ENCODE peak calls at places on chromosomes 13 and 19, in ten cellular contexts. X is PC-3; F is cardiac septum; D is iris pigment epithelial cell; Z is T-helper 2 cell; M is effector CD4-positive, alpha-beta T cell; B is activated CD4-positive, alpha-beta memory T cell treated with anti-CD3 and anti-CD28 coated beads, Interleukin-2, amount 10 ng/mL, durations not matched to agents 7 days and 5 days; N is transverse colon; J is activated CD8-positive, alpha-beta memory T cell treated with anti-CD3 and anti-CD28 coated beads, Interleukin-2, amount 50 U/mL, for 4 hours; W is retina. Y is an unnamed sample.

GRCh38 chr19:53463263-53463662 is 4.3 kb upstream of the ZNF813 start:
- DNase-seq in X (no peak), F (peak; percentile 80), D (peak; percentile 48), Z (no peak), M (no peak), B (no peak), N (peak; percentile 15), J (no peak), W (peak; percentile 73), Y (no peak)

GRCh38 chr13:91454666-91455065 is 56.2 kb downstream of the GPC5 start:
- DNase-seq in X (no peak), F (no peak), D (no peak), Z (no peak), M (no peak), B (no peak), N (no peak), J (no peak), W (no peak), Y (no peak)

GRCh38 chr13:49610176-49610575 is 18.1 kb upstream of the ARL11 start:
- DNase-seq in X (no peak), F (no peak), D (no peak), Z (no peak), M (no peak), B (no peak), N (no peak), J (no peak), W (no peak), Y (no peak)

GRCh38 chr13:41212881-41213280 is 18.5 kb upstream of the KBTBD7 start:
- DNase-seq in X (no peak), F (no peak), D (no peak), Z (no peak), M (no peak), B (no peak), N (no peak), J (no peak), W (no peak), Y (no peak)

GRCh38 chr13:23871616-23872220 is 17.5 kb downstream of the MIPEP start:
- DNase-seq in X (peak; percentile 58), F (no peak), D (peak; percentile 31), Z (no peak), M (no peak), B (no peak), N (no peak), J (no peak), W (peak; percentile 22), Y (no peak)

GRCh38 chr19:56101746-56102535 is 19.2 kb downstream of the ZNF787 start:
- DNase-seq in X (no peak), F (no peak), D (no peak), Z (no peak), M (no peak), B (no peak), N (no peak), J (no peak), W (no peak), Y (no peak)

GRCh38 chr19:34393629-34394028 is 10.6 kb upstream of the PDCD2L start:
- DNase-seq in X (no peak), F (no peak), D (no peak), Z (no peak), M (no peak), B (no peak), N (no peak), J (no peak), W (no peak), Y (no peak)

GRCh38 chr13:21638319-21639282 is 32.3 kb upstream of the FGF9 start:
- DNase-seq in X (peak; percentile 64), F (no peak), D (peak; percentile 7), Z (no peak), M (peak; percentile 13), B (no peak), N (peak; percentile 43), J (peak; percentile 38), W (peak; percentile 71), Y (no peak)

GRCh38 chr13:110702591-110703526 is 3.1 kb downstream of the CARS2 start:
- DNase-seq in X (no peak), F (no peak), D (no peak), Z (no peak), M (no peak), B (no peak), N (no peak), J (no peak), W (peak; percentile 67), Y (no peak)

GRCh38 chr13:32582281-32582680 is 4.0 kb upstream of the PDS5B start:
- DNase-seq in X (no peak), F (no peak), D (no peak), Z (no peak), M (no peak), B (no peak), N (no peak), J (no peak), W (no peak), Y (no peak)

GRCh38 chr13:33610471-33611015 is 207.4 kb upstream of the RFC3 start:
- DNase-seq in X (no peak), F (peak; percentile 89), D (peak; percentile 16), Z (peak; percentile 22), M (peak; percentile 33), B (peak; percentile 78), N (peak; percentile 13), J (peak; percentile 24), W (peak; percentile 79), Y (no peak)

GRCh38 chr19:1991018-1991390 is 24.5 kb downstream of the BTBD2 start:
- DNase-seq in X (no peak), F (no peak), D (no peak), Z (no peak), M (no peak), B (no peak), N (no peak), J (no peak), W (no peak), Y (no peak)

GRCh38 chr19:53808710-53809125 is 15.4 kb downstream of the NLRP12 start:
- DNase-seq in X (peak; percentile 76), F (no peak), D (peak; percentile 50), Z (no peak), M (no peak), B (no peak), N (no peak), J (no peak), W (peak; percentile 14), Y (no peak)

GRCh38 chr13:80716610-80717081 is 375.7 kb upstream of the SPRY2 start:
- DNase-seq in X (no peak), F (no peak), D (peak; percentile 64), Z (no peak), M (no peak), B (no peak), N (no peak), J (no peak), W (peak; percentile 56), Y (peak; percentile 47)

GRCh38 chr13:45445053-45445452 is 19.7 kb upstream of the COG3 start:
- DNase-seq in X (no peak), F (no peak), D (no peak), Z (no peak), M (no peak), B (no peak), N (no peak), J (no peak), W (no peak), Y (no peak)

GRCh38 chr19:46349311-46349993 is 2.6 kb downstream of the PPP5C start:
- DNase-seq in X (no peak), F (no peak), D (no peak), Z (no peak), M (no peak), B (no peak), N (no peak), J (no peak), W (no peak), Y (no peak)